ENCODE peak calls at places on chromosomes 11 and 22, in six cellular contexts. P, A, X, K, N and Q are unnamed samples.
A peak's percentile ranks its signal among the peaks of the same experiment; 100 is the strongest.

GRCh38 chr11:31656051-31656450 is 146.5 kb downstream of the ELP4 start:
- DNase-seq in P (no peak), A (peak; percentile 5), X (no peak), K (no peak), N (no peak), Q (no peak)

GRCh38 chr22:31870890-31871289 is 73.4 kb upstream of the YWHAH start:
- DNase-seq in P (no peak), A (peak; percentile 97), X (no peak), K (no peak), N (no peak), Q (no peak)

GRCh38 chr11:8773916-8774537 is 91.4 kb downstream of the RPL27A start:
- DNase-seq in P (no peak), A (no peak), X (no peak), K (no peak), N (no peak), Q (no peak)

GRCh38 chr22:45908961-45909360 is 68.0 kb downstream of the WNT7B start:
- DNase-seq in P (no peak), A (no peak), X (no peak), K (no peak), N (no peak), Q (no peak)

GRCh38 chr11:13486926-13487660 is 8.7 kb downstream of the PTH start:
- DNase-seq in P (peak; percentile 79), A (peak; percentile 41), X (peak; percentile 32), K (peak; percentile 63), N (peak; percentile 57), Q (no peak)

GRCh38 chr11:69963533-69964246 is 114.4 kb upstream of the ANO1 start:
- DNase-seq in P (no peak), A (peak; percentile 42), X (no peak), K (no peak), N (no peak), Q (no peak)

GRCh38 chr11:36736103-36736502 is 138.1 kb upstream of the RAG2 start:
- DNase-seq in P (no peak), A (no peak), X (no peak), K (no peak), N (no peak), Q (no peak)

GRCh38 chr22:46058591-46059519 is 81.9 kb upstream of the WNT7B start:
- DNase-seq in P (no peak), A (no peak), X (peak; percentile 31), K (no peak), N (no peak), Q (no peak)

GRCh38 chr11:112525270-112525669 is 264.6 kb upstream of the PLET1 start:
- DNase-seq in P (no peak), A (peak; percentile 86), X (no peak), K (no peak), N (no peak), Q (no peak)

GRCh38 chr11:3346587-3346986 is 32.4 kb downstream of the ZNF195 start:
- DNase-seq in P (no peak), A (no peak), X (no peak), K (no peak), N (no peak), Q (no peak)
- H3K9me3 ChIP-seq in P (peaks cover 8% of the 10 kb centered on the region), A (peaks cover 45% of the 10 kb centered on the region), X (no peaks in the 10 kb centered on the region), K (no peaks in the 10 kb centered on the region), N (no peaks in the 10 kb centered on the region), Q (peaks cover 23% of the 10 kb centered on the region)

GRCh38 chr11:45848654-45849081 is 1.4 kb downstream of the CRY2 start:
- DNase-seq in P (peak; percentile 53), A (no peak), X (no peak), K (no peak), N (no peak), Q (no peak)

GRCh38 chr11:45844822-45845573 is 2.3 kb upstream of the CRY2 start:
- DNase-seq in P (no peak), A (no peak), X (no peak), K (no peak), N (no peak), Q (no peak)

GRCh38 chr11:45847908-45848316 is 637 bp downstream of the CRY2 start:
- DNase-seq in P (peak; percentile 63), A (peak; percentile 79), X (peak; percentile 63), K (peak; percentile 58), N (no peak), Q (no peak)

GRCh38 chr11:45846974-45847907 is at the start of gene CRY2:
- DNase-seq in P (peak; percentile 99), A (peak; percentile 99), X (peak; percentile 100), K (peak; percentile 96), N (peak; percentile 98), Q (peak; percentile 97)

DNA sequence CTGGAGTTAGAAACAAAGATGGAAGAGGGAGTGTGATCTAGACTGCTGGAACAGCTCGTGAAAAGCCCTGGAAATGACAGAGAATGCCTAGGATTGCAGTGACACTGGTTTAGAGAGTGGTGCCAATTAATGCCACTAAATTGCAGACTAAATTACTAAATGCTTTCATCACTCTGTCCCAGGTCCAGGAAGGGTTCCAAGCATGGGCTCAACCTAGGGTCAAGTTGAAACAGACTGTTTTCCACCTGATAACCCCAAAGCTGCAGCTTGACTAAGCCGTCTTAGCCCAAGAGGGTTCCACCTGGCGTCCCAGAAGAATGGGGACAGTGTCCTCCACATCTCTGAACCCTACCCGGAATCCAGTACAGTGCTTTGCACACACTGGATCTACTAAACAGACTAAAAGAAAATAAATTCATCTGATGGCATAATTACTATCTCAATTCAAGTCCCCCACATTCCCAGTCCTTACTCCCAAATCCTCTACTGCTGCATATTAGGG is 1.1 kb upstream of the CRY2 start:
- DNase-seq in P (no peak), A (no peak), X (no peak), K (no peak), N (no peak), Q (no peak)
- H3K4me3 ChIP-seq in P (no peak overlapping the region), A (peak overlapping the region; percentile 53), X (no peak overlapping the region), K (peak overlapping the region; percentile 85), N (peak overlapping the region; percentile 93), Q (peak overlapping the region; percentile 91)

GRCh38 chr11:74540270-74540669 is 46.7 kb upstream of the LIPT2 start:
- DNase-seq in P (no peak), A (no peak), X (no peak), K (no peak), N (no peak), Q (no peak)

GRCh38 chr11:74538680-74539079 is 45.2 kb upstream of the LIPT2 start:
- DNase-seq in P (no peak), A (no peak), X (no peak), K (no peak), N (no peak), Q (no peak)

GRCh38 chr11:74546752-74547151 is 45.6 kb upstream of the POLD3 start:
- DNase-seq in P (peak; percentile 68), A (no peak), X (no peak), K (no peak), N (no peak), Q (no peak)

GRCh38 chr11:74541466-74541865 is 47.9 kb upstream of the LIPT2 start:
- DNase-seq in P (no peak), A (no peak), X (no peak), K (no peak), N (no peak), Q (no peak)

DNA sequence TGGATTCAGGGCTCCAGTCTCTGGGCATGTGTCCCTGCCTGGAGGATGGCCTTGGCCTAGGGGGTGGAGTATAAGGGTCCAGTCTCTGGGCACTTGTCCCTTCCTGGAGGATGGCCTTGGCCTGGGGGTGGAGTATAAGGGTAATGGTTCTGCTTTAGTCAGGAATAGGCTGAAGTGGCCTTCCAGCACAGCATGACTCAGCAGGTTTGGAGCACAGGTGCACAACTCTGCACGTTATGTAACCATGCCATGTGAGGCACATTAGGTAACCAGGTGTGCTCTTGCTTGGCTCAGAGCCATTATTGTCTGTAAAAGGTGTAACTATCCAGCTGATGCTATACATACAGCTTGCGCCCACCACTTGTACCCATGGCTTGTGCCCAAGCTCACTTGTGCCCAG is 48.4 kb upstream of the POLD3 start:
- DNase-seq in P (peak; percentile 34), A (no peak), X (no peak), K (no peak), N (no peak), Q (no peak)
- H3K9me3 ChIP-seq in P (peaks cover 3% of the 10 kb centered on the region), A (peaks cover 15% of the 10 kb centered on the region), X (no peaks in the 10 kb centered on the region), K (no peaks in the 10 kb centered on the region), N (no peaks in the 10 kb centered on the region), Q (no peaks in the 10 kb centered on the region)

GRCh38 chr22:50400406-50400805 is 57.3 kb downstream of the PPP6R2 start:
- DNase-seq in P (no peak), A (no peak), X (no peak), K (no peak), N (no peak), Q (no peak)

GRCh38 chr22:50400931-50401330 is 57.8 kb downstream of the PPP6R2 start:
- DNase-seq in P (no peak), A (no peak), X (no peak), K (no peak), N (no peak), Q (no peak)

GRCh38 chr22:50398698-50399648 is 55.8 kb downstream of the PPP6R2 start:
- DNase-seq in P (no peak), A (peak; percentile 29), X (no peak), K (no peak), N (no peak), Q (no peak)

GRCh38 chr22:50401907-50402306 is 58.8 kb downstream of the PPP6R2 start:
- DNase-seq in P (no peak), A (no peak), X (no peak), K (no peak), N (no peak), Q (no peak)

DNA sequence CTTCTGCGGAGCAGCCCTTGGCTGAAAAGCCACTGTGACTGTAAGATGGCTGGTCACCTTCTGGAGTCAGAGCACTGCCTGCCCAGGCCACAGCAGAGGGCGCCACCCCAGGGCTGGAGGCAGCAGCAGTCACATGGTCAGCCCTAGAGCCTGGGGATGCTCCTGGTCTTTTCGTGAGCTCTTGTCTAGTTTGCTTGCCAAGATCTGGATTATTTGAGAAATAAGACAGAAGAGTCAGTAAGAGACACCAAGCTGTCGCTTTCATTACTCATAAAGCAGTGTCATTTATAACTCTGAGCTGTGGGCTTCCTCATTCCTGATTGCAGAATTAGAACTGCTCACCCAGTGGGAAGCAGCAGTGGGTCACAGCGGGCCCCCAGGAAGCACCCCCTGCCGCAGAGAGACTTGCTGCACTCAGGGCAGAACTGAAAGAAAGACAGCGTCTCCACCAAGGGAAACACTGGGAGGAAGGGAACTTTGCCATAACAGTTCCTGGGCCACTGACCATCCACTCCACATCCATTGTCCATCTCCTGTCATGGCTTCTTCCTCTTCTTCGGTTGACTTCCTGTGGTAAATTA is 56.7 kb downstream of the PPP6R2 start:
- DNase-seq in P (peak; percentile 42), A (peak; percentile 32), X (peak; percentile 37), K (no peak), N (no peak), Q (no peak)
- H3K4me3 ChIP-seq in P (no peak overlapping the region), A (no peak overlapping the region), X (no peak overlapping the region), K (no peak overlapping the region), N (no peak overlapping the region), Q (no peak overlapping the region)

DNA sequence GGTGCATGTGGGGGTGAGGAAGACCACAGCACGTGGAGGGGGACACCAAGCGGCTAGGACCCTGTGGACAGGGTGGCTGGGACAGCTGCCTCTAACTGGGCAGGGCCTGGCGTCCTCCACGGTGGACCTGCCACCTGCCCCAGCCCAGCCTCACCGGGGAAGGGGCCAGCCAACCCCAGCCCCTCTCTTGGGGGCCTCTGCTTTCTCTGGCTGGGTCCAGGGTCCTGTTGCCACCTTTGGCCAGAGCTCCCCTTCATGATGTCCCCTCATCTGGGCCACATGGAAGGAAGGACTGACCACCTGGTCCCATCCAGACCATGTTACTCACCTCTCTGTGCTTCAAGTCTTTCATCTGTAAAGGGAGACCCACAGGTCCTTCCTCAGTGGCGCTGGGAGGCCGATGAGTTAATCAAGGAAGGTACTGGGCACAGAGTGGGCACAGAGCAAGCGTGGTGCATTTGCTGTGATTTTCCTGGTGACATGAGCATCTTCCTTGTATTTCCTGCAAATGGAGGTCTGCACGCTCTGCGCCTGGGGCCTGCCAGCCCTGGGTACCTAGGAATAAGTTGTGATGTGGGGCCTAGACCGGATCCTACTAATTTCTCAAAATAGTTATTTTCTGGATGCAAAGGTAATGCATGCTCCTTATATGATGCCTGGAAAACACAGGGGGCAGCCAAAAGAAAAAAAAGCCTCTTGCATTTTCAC is 538.4 kb downstream of the TBC1D22A start:
- DNase-seq in P (no peak), A (no peak), X (no peak), K (no peak), N (no peak), Q (no peak)
- H3K9me3 ChIP-seq in P (peaks cover 2% of the 10 kb centered on the region), A (no peaks in the 10 kb centered on the region), X (no peaks in the 10 kb centered on the region), K (no peaks in the 10 kb centered on the region), N (no peaks in the 10 kb centered on the region), Q (no peaks in the 10 kb centered on the region)